ENCODE peak calls at places on chromosomes 2 and 18, in eight cellular contexts. D, O, P, J, Y, Z, E and G are unnamed samples.

GRCh38 chr2:85787282-85787980 is 33.6 kb downstream of the ATOH8 start:
- DNase-seq in D (no peak), O (no peak), P (no peak), J (no peak), Y (no peak), Z (no peak), E (no peak), G (no peak)

GRCh38 chr2:233290446-233290845 is 17.2 kb upstream of the SAG start:
- DNase-seq in D (no peak), O (no peak), P (no peak), J (no peak), Y (no peak), Z (no peak), E (no peak), G (no peak)

GRCh38 chr2:161964070-161964645 is 109.9 kb downstream of the DPP4 start:
- DNase-seq in D (no peak), O (no peak), P (no peak), J (no peak), Y (no peak), Z (no peak), E (no peak), G (no peak)

GRCh38 chr2:137947714-137948336 is 16.4 kb upstream of the HNMT start:
- DNase-seq in D (peak; percentile 76), O (peak; percentile 80), P (peak; percentile 69), J (peak; percentile 80), Y (peak; percentile 75), Z (peak; percentile 90), E (peak; percentile 70), G (peak; percentile 55)

GRCh38 chr2:97716695-97717617 is 3.6 kb downstream of the ZAP70 start:
- DNase-seq in D (no peak), O (no peak), P (no peak), J (no peak), Y (no peak), Z (peak; percentile 57), E (no peak), G (no peak)

GRCh38 chr2:108594132-108594981 is 60.1 kb downstream of the LIMS1 start:
- DNase-seq in D (no peak), O (no peak), P (no peak), J (no peak), Y (peak; percentile 92), Z (no peak), E (no peak), G (peak; percentile 55)

GRCh38 chr2:207901401-207901800 is 123.9 kb downstream of the PLEKHM3 start:
- DNase-seq in D (peak; percentile 49), O (no peak), P (no peak), J (no peak), Y (no peak), Z (no peak), E (no peak), G (no peak)

GRCh38 chr2:234469251-234469845 is 27.5 kb downstream of the ARL4C start:
- DNase-seq in D (no peak), O (no peak), P (no peak), J (no peak), Y (no peak), Z (no peak), E (no peak), G (no peak)

GRCh38 chr2:127525692-127526141 is 572 bp downstream of the IWS1 start:
- DNase-seq in D (peak; percentile 42), O (no peak), P (no peak), J (no peak), Y (peak; percentile 84), Z (no peak), E (no peak), G (peak; percentile 53)

GRCh38 chr2:226447896-226448295 is 351.7 kb downstream of the IRS1 start:
- DNase-seq in D (no peak), O (no peak), P (no peak), J (no peak), Y (peak; percentile 52), Z (no peak), E (no peak), G (peak; percentile 82)

GRCh38 chr2:118340103-118340502 is 251.8 kb downstream of the INSIG2 start:
- DNase-seq in D (peak; percentile 75), O (no peak), P (no peak), J (no peak), Y (no peak), Z (no peak), E (no peak), G (no peak)

GRCh38 chr2:236103981-236104380 is 64.2 kb downstream of the GBX2 start:
- DNase-seq in D (no peak), O (no peak), P (no peak), J (no peak), Y (no peak), Z (peak; percentile 57), E (no peak), G (no peak)

GRCh38 chr2:71664161-71664560 is 210.8 kb downstream of the DYSF start:
- DNase-seq in D (no peak), O (no peak), P (no peak), J (no peak), Y (no peak), Z (peak; percentile 53), E (no peak), G (no peak)

GRCh38 chr2:38602136-38602731 is 494 bp downstream of the HNRNPLL start:
- DNase-seq in D (peak; percentile 69), O (peak; percentile 71), P (peak; percentile 43), J (peak; percentile 24), Y (peak; percentile 58), Z (peak; percentile 83), E (peak; percentile 53), G (peak; percentile 65)

GRCh38 chr18:62329676-62330454 is 4.8 kb downstream of the TNFRSF11A start:
- DNase-seq in D (no peak), O (no peak), P (peak; percentile 54), J (peak; percentile 76), Y (peak; percentile 92), Z (no peak), E (no peak), G (no peak)

GRCh38 chr2:52220393-52220792 is 1188.5 kb upstream of the NRXN1 start:
- DNase-seq in D (no peak), O (peak; percentile 61), P (no peak), J (no peak), Y (peak; percentile 3), Z (no peak), E (peak; percentile 14), G (no peak)

GRCh38 chr2:30379481-30379880 is 67.6 kb upstream of the LCLAT1 start:
- DNase-seq in D (no peak), O (no peak), P (no peak), J (no peak), Y (no peak), Z (no peak), E (no peak), G (no peak)

GRCh38 chr2:128950760-128951159 is 632.1 kb upstream of the HS6ST1 start:
- DNase-seq in D (no peak), O (no peak), P (no peak), J (no peak), Y (no peak), Z (no peak), E (no peak), G (no peak)

GRCh38 chr2:37829616-37830385 is 95.3 kb upstream of the RMDN2 start:
- DNase-seq in D (no peak), O (no peak), P (no peak), J (no peak), Y (peak; percentile 16), Z (no peak), E (no peak), G (no peak)

GRCh38 chr2:126503476-126503875 is 152.5 kb upstream of the GYPC start:
- DNase-seq in D (no peak), O (no peak), P (no peak), J (no peak), Y (no peak), Z (no peak), E (no peak), G (no peak)

GRCh38 chr18:59918320-59918755 is 18.5 kb downstream of the PMAIP1 start:
- DNase-seq in D (peak; percentile 27), O (peak; percentile 71), P (no peak), J (peak; percentile 36), Y (peak; percentile 64), Z (no peak), E (peak; percentile 22), G (peak; percentile 72)

GRCh38 chr18:63063171-63063570 is 256.4 kb downstream of the BCL2 start:
- DNase-seq in D (no peak), O (no peak), P (no peak), J (no peak), Y (peak; percentile 83), Z (no peak), E (no peak), G (peak; percentile 84)

GRCh38 chr18:48330016-48330991 is 78.9 kb downstream of the ZBTB7C start:
- DNase-seq in D (no peak), O (no peak), P (no peak), J (no peak), Y (peak; percentile 93), Z (peak; percentile 73), E (peak; percentile 47), G (peak; percentile 79)

GRCh38 chr18:5705393-5705792 is 161.6 kb upstream of the EPB41L3 start:
- DNase-seq in D (no peak), O (no peak), P (no peak), J (no peak), Y (no peak), Z (no peak), E (no peak), G (no peak)

GRCh38 chr18:5710235-5710634 is 166.4 kb upstream of the EPB41L3 start:
- DNase-seq in D (peak; percentile 6), O (no peak), P (no peak), J (no peak), Y (no peak), Z (no peak), E (no peak), G (no peak)

GRCh38 chr18:5707586-5707985 is 163.8 kb upstream of the EPB41L3 start:
- DNase-seq in D (no peak), O (no peak), P (no peak), J (no peak), Y (no peak), Z (no peak), E (no peak), G (no peak)

GRCh38 chr18:5709476-5710095 is 165.8 kb upstream of the EPB41L3 start:
- DNase-seq in D (no peak), O (no peak), P (no peak), J (no peak), Y (no peak), Z (no peak), E (no peak), G (no peak)

GRCh38 chr18:5704847-5705246 is 161.1 kb upstream of the EPB41L3 start:
- DNase-seq in D (no peak), O (no peak), P (no peak), J (no peak), Y (no peak), Z (no peak), E (no peak), G (no peak)
- H3K9me3 ChIP-seq in D (no peaks in the 10 kb centered on the region), O (no peaks in the 10 kb centered on the region), P (no peaks in the 10 kb centered on the region), J (no peaks in the 10 kb centered on the region), Y (no peaks in the 10 kb centered on the region), Z (peaks cover 2% of the 10 kb centered on the region), E (no peaks in the 10 kb centered on the region), G (no peaks in the 10 kb centered on the region)

GRCh38 chr2:238383135-238383534 is 43.6 kb upstream of the ASB1 start:
- DNase-seq in D (no peak), O (no peak), P (no peak), J (no peak), Y (no peak), Z (no peak), E (no peak), G (no peak)
- H3K27ac ChIP-seq in D (no peak overlapping the region), O (no peak overlapping the region), P (no peak overlapping the region), J (no peak overlapping the region), Y (no peak overlapping the region), Z (no peak overlapping the region), E (peak overlapping the region; percentile 36), G (no peak overlapping the region)

GRCh38 chr2:164389411-164389810 is 231.9 kb downstream of the GRB14 start:
- DNase-seq in D (peak; percentile 62), O (no peak), P (no peak), J (no peak), Y (no peak), Z (no peak), E (no peak), G (no peak)
- H3K4me3 ChIP-seq in D (no peak overlapping the region), O (no peak overlapping the region), P (no peak overlapping the region), J (no peak overlapping the region), Y (no peak overlapping the region), Z (no peak overlapping the region), E (no peak overlapping the region), G (no peak overlapping the region)

GRCh38 chr2:89811295-89811694 is 1119.8 kb downstream of the RPIA start:
- DNase-seq in D (no peak), O (no peak), P (no peak), J (no peak), Y (no peak), Z (no peak), E (no peak), G (no peak)
- H3K9me3 ChIP-seq in D (peaks cover 74% of the 10 kb centered on the region), O (peaks cover 85% of the 10 kb centered on the region), P (peaks cover 91% of the 10 kb centered on the region), J (no peaks in the 10 kb centered on the region), Y (peaks cover 9% of the 10 kb centered on the region), Z (peaks cover 13% of the 10 kb centered on the region), E (peaks cover 33% of the 10 kb centered on the region), G (peaks cover 16% of the 10 kb centered on the region)